ENCODE peak calls at places on chromosomes 1 and 21, in nine cellular contexts. L is activated CD8-positive, alpha-beta memory T cell treated with anti-CD3 and anti-CD28 coated beads for 48 hours; V is effector memory CD8-positive, alpha-beta T cell; N is RPMI7951; X is transverse colon; Y is stimulated activated CD8-positive, alpha-beta memory T cell treated with anti-CD3 and anti-CD28 coated beads, Interleukin-4, amount 100 ng/mL, for 48 hours; Z is prostate gland; K is Caki2; J is sigmoid colon. E is an unnamed sample.

GRCh38 chr21:22842875-22843274 is 1844.7 kb downstream of the NCAM2 start:
- DNase-seq in L (no peak), V (no peak), N (no peak), X (no peak), Y (no peak), Z (no peak), K (no peak), J (no peak), E (no peak)

GRCh38 chr1:52520149-52520548 is 32.7 kb downstream of the TUT4 start:
- DNase-seq in L (no peak), V (no peak), N (no peak), X (no peak), Y (no peak), Z (no peak), K (no peak), J (no peak), E (no peak)

GRCh38 chr1:231806623-231807470 is 180.3 kb downstream of the DISC1 start:
- DNase-seq in L (peak), V (no peak), N (peak), X (peak), Y (peak), Z (no peak), K (peak), J (peak), E (no peak)

GRCh38 chr1:14083706-14084105 is 383.7 kb downstream of the PRDM2 start:
- DNase-seq in L (no peak), V (no peak), N (no peak), X (no peak), Y (no peak), Z (no peak), K (no peak), J (no peak), E (no peak)

GRCh38 chr1:23910144-23910543 is 3.0 kb downstream of the CNR2 start:
- DNase-seq in L (no peak), V (no peak), N (no peak), X (no peak), Y (no peak), Z (no peak), K (no peak), J (no peak), E (no peak)

GRCh38 chr1:91777196-91777595 is 108.8 kb downstream of the TGFBR3 start:
- DNase-seq in L (no peak), V (no peak), N (no peak), X (no peak), Y (no peak), Z (no peak), K (no peak), J (no peak), E (no peak)

GRCh38 chr1:59776960-59777852 is 37.5 kb upstream of the HOOK1 start:
- DNase-seq in L (no peak), V (no peak), N (peak), X (no peak), Y (no peak), Z (no peak), K (no peak), J (no peak), E (no peak)

GRCh38 chr1:45685308-45686080 is 839 bp downstream of the GPBP1L1 start:
- DNase-seq in L (no peak), V (no peak), N (peak), X (no peak), Y (no peak), Z (peak), K (no peak), J (no peak), E (no peak)

GRCh38 chr21:10539956-10540355 is 18.6 kb downstream of the TPTE start:
- DNase-seq in L (no peak), V (no peak), N (no peak), X (no peak), Y (no peak), Z (no peak), K (no peak), J (no peak), E (no peak)

GRCh38 chr1:15152318-15153183 is 996 bp upstream of the TMEM51 start:
- DNase-seq in L (no peak), V (no peak), N (peak), X (peak), Y (peak), Z (peak), K (peak), J (peak), E (peak)

GRCh38 chr1:24865587-24865986 is 64.5 kb downstream of the RUNX3 start:
- DNase-seq in L (no peak), V (no peak), N (no peak), X (no peak), Y (no peak), Z (no peak), K (no peak), J (no peak), E (no peak)

GRCh38 chr1:39238476-39238875 is 34.0 kb downstream of the MACF1 start:
- DNase-seq in L (no peak), V (no peak), N (peak), X (no peak), Y (no peak), Z (no peak), K (no peak), J (no peak), E (no peak)

GRCh38 chr1:107529511-107530149 is 388.8 kb downstream of the NTNG1 start:
- DNase-seq in L (no peak), V (peak), N (peak), X (peak), Y (no peak), Z (peak), K (peak), J (no peak), E (no peak)

GRCh38 chr1:201536542-201536941 is 2.4 kb upstream of the NAV1 start:
- DNase-seq in L (no peak), V (no peak), N (peak), X (peak), Y (no peak), Z (no peak), K (peak), J (peak), E (no peak)

GRCh38 chr1:78104322-78104721 is 58.6 kb downstream of the GIPC2 start:
- DNase-seq in L (no peak), V (no peak), N (no peak), X (no peak), Y (no peak), Z (no peak), K (no peak), J (no peak), E (no peak)

GRCh38 chr1:7287013-7287412 is 484.1 kb upstream of the VAMP3 start:
- DNase-seq in L (no peak), V (no peak), N (no peak), X (no peak), Y (no peak), Z (no peak), K (no peak), J (no peak), E (no peak)

GRCh38 chr1:242065813-242066212 is 66.9 kb upstream of the MAP1LC3C start:
- DNase-seq in L (no peak), V (no peak), N (no peak), X (no peak), Y (no peak), Z (no peak), K (no peak), J (no peak), E (no peak)

GRCh38 chr21:43884861-43885370 is 19.9 kb downstream of the AGPAT3 start:
- DNase-seq in L (no peak), V (no peak), N (no peak), X (no peak), Y (no peak), Z (no peak), K (no peak), J (peak), E (no peak)

E was measured in mesothelial cell of epicardium.